ENCODE peak calls at places on chromosome 14, in four cellular contexts. V is HepG2, S is H1, D is GM12878. N is an unnamed sample.

GRCh38 chr14:20684662-20685456 is 499 bp downstream of the RNASE4 start:
- DNase-seq in V (peak), S (no peak), D (no peak), N (no peak)

GRCh38 chr14:31770271-31770670 is 209.1 kb downstream of the NUBPL start:
- DNase-seq in V (no peak), S (no peak), D (no peak), N (no peak)

GRCh38 chr14:34064349-34064748 is 113.5 kb upstream of the EGLN3 start:
- DNase-seq in V (no peak), S (no peak), D (no peak), N (no peak)

GRCh38 chr14:60116181-60116580 is 24.5 kb downstream of the PCNX4 start:
- DNase-seq in V (no peak), S (no peak), D (no peak), N (no peak)

GRCh38 chr14:95040723-95041476 is 116.4 kb downstream of the DICER1 start:
- DNase-seq in V (no peak), S (no peak), D (no peak), N (no peak)

GRCh38 chr14:64649383-64649998 is 54.7 kb upstream of the PLEKHG3 start:
- DNase-seq in V (no peak), S (no peak), D (no peak), N (no peak)

GRCh38 chr14:98954347-98955000 is 317.5 kb downstream of the BCL11B start:
- DNase-seq in V (no peak), S (no peak), D (no peak), N (no peak)

GRCh38 chr14:95524706-95525512 is 8.5 kb upstream of the SYNE3 start:
- DNase-seq in V (peak), S (no peak), D (no peak), N (no peak)

GRCh38 chr14:59394268-59394667 is 70.9 kb downstream of the GPR135 start:
- DNase-seq in V (no peak), S (no peak), D (no peak), N (no peak)

GRCh38 chr14:21039585-21040369 is 2.4 kb upstream of the RNASE7 start:
- DNase-seq in V (peak), S (no peak), D (no peak), N (no peak)

GRCh38 chr14:74611672-74612345 is at the start of gene LTBP2:
- DNase-seq in V (no peak), S (no peak), D (no peak), N (no peak)

DNA sequence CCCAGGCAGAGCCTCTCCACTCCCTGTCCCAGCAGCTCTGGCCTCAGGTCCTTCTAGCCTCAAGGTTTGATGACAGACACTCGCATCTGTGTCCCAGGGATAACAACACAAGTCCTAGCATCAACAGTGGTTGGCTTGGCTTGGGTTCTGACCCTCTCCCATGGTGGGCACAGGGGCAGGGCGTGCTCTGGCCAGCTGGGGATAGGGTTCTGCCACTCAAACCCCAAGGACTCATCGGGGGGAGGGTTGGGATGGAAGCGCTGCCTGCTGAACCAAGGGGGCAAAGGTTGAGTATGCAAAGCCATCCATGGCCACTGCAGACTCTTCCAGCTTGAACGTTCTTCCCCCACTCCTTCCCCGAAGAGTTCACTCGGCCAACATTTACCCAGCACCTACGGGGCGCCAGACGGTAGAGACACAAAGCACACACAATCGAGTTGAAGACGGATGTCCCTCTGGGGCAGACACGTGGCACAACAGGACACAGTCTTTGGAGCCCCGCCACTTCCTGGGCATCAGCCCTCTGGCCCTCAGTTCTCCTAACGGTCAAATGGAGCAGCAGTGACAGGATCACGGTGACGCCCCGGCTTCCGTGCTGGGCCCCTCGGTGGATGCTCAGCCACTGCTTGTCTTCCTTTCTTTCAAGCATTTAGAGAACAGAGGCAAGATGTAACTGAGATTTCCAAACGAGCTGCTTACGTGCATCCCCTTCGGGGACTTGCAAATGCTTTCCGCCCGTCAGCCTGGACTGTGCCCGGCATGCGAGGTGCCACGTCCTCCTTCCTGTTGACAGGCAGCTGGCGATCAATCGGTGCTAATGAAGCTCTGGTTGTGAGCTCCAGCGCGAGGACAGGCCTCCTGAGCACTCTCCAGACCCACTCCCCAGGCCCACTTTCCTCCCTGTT is 42.6 kb downstream of the DLK1 start:
- DNase-seq in V (no peak), S (no peak), D (no peak), N (no peak)
- TF ChIP-seq YY1 in V (no peak), S (no peak), D (no peak), N (no peak)

GRCh38 chr14:83779266-83779665 is 1750.7 kb upstream of the FLRT2 start:
- DNase-seq in V (no peak), S (no peak), D (no peak), N (no peak)
- TF ChIP-seq SUZ12 in V (no peak), S (no peak), D (no peak), N (no peak)

GRCh38 chr14:55556929-55557623 is 22.9 kb upstream of the KTN1 start:
- DNase-seq in V (peak), S (no peak), D (no peak), N (no peak)
- TF ChIP-seq YY1 in V (no peak), S (no peak), D (no peak), N (no peak)

DNA sequence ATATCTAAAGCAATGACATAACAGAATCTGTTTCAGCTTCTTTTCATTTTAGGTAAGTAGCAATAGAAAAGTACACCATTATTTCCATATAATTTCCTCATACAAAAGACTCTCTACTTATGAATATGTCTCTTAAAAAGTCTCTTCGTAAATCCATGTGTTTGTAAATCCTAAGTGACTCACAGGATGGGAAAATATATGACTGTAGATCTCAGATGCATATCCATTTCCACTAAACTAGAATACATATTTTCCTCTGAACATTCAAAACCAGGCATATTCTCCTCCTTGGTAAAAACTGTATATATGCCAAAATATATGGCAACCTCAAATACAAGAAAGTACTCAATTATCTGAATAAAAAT is 93.6 kb downstream of the TXNDC16 start:
- DNase-seq in V (no peak), S (no peak), D (no peak), N (no peak)
- TF ChIP-seq SUZ12 in V (no peak), S (no peak), D (no peak), N (no peak)

DNA sequence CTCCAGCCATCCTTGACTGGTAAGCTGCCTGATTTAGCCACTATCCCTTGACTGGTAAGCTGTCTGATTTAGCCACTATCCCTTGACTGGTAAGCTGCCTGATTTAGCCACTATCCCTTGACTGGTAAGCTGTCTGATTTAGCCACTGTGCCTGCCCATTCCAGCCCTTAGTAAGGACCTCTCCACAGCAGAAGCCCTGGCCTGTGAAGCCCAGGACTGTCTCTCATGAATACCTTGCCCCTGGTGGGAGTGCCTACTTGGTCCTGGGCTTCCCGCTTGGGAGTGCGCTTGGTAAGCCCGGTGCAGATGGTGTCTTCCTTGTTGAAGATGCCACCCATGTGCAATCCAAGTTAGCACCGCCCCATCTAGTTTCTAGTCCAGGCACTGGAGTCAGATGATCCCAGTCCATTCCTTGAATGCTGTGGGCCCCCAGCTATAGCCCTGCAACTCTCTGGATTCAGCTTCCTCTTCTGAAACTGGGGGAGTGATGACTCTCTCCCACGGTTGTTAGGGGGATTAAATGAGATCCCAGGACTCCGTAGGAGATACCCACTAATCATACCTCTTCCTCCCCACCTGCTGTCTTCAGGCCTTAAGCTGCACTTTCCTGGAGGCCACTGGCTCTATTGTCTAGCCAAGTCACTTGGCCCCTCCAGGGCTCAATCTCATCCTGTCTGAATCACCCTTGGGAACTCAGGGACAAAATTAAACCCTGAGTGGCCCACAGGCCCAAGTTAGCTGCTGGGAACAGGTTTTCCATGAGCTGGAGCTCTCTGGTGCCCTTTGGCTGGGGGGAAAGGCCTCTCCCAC is 5.7 kb upstream of the ASB2 start:
- DNase-seq in V (no peak), S (no peak), D (no peak), N (no peak)
- TF ChIP-seq YY1 in V (no peak), S (no peak), D (no peak), N (no peak)

DNA sequence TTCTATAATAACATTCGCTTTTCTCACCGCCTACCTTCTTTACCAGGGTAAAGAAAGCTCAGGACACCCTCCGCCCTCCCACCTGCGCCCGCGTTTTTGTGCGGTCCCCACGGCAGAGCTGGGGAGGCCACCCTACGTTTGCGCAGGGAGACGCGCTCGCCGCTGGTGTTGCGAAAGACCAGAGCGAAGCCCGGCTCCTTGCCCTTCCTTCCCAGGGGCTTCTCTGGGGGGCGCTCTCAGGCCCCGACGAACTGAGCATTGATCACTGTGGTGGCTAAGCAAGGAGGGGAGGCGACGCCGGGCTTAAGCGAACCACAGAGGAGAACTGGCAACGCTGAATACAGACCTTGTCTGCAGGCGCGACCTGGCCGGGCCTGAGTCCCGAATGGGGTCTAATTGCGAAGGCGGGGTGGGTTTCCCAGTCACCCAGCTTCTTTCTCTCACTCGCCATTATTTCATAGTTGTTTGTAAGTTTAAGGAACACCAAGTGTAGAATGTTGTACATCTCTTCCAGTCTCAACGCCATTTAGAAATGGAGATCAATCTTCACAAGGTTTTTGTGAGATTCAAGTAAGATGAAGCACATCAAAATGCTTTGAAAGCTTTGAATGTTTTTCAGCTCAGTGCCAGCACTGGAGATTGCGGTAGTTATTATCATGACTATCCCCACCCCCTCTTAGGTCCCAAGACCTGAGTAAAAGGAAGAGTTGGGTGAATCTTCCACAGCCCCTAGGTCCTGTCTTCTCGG is 1.7 kb upstream of the NKX2-1 start:
- DNase-seq in V (no peak), S (no peak), D (no peak), N (no peak)
- TF ChIP-seq SUZ12 in V (no peak), S (peak), D (no peak), N (peak)

DNA sequence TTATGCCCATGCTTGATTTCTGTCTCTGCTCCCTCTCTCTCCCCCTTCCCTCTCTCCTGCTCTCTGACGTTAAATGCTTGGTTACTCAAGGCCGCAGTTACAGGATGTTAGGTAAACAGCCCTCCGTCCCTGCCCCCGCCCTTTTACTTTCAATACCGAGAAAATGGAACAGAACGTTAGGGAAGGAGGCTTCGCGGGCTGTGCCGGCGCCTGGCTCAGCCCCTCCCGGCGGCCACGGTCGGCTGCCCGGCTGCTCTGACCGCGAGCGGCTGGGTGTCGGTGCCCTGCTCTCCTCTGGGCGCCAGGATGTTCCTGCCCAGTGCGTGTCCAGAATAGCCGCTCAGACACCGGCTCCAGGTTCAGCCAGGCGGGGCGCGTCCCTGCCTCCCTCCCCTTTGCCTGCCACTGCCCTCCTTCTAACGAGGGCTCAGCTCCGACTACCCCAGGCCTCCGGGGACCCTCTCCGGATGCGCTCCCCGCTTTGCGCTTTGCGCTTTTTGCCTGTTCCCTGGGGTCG is 166.1 kb downstream of the ADCK1 start:
- DNase-seq in V (peak), S (peak), D (peak), N (peak)
- TF ChIP-seq YY1 in V (no peak), S (no peak), D (no peak), N (no peak)

GRCh38 chr14:103087343-103087835 is 3.4 kb downstream of the LBHD2 start:
- DNase-seq in V (no peak), S (no peak), D (no peak), N (no peak)

GRCh38 chr14:103089386-103090335 is 4.9 kb upstream of the EXOC3L4 start:
- DNase-seq in V (no peak), S (no peak), D (no peak), N (no peak)

GRCh38 chr14:103086771-103087342 is 2.8 kb downstream of the LBHD2 start:
- DNase-seq in V (no peak), S (no peak), D (no peak), N (no peak)

GRCh38 chr14:103090481-103091020 is 4.0 kb upstream of the EXOC3L4 start:
- DNase-seq in V (no peak), S (no peak), D (no peak), N (no peak)

GRCh38 chr14:103088921-103089320 is 4.9 kb downstream of the LBHD2 start:
- DNase-seq in V (no peak), S (no peak), D (no peak), N (no peak)
- TF ChIP-seq SUZ12 in V (no peak), S (no peak), D (no peak), N (no peak)

GRCh38 chr14:102394717-102395378 is 32.1 kb downstream of the TECPR2 start:
- DNase-seq in V (no peak), S (no peak), D (no peak), N (no peak)
- TF ChIP-seq YY1 in V (no peak), S (no peak), D (no peak), N (no peak)

GRCh38 chr14:56002316-56002715 is 115.9 kb upstream of the PELI2 start:
- DNase-seq in V (no peak), S (no peak), D (no peak), N (no peak)
- TF ChIP-seq SUZ12 in V (no peak), S (no peak), D (no peak), N (no peak)